ENCODE peak calls at places on chromosomes 3 and 15, in four cellular contexts. Y is CD4-positive, alpha-beta memory T cell; G is PC-3; V is thyroid gland. X is an unnamed sample.

GRCh38 chr3:155370764-155371503 is 77.5 kb upstream of the STRIT1 start:
- DNase-seq in Y (no peak), G (no peak), V (no peak), X (no peak)

GRCh38 chr3:158105710-158106438 is at the start of gene SHOX2:
- DNase-seq in Y (peak; percentile 34), G (no peak), V (no peak), X (peak; percentile 28)

GRCh38 chr3:29185706-29186105 is 95.2 kb upstream of the RBMS3 start:
- DNase-seq in Y (no peak), G (peak; percentile 33), V (no peak), X (no peak)

GRCh38 chr3:149085828-149086231 is 503 bp downstream of the HLTF start:
- DNase-seq in Y (no peak), G (peak; percentile 46), V (no peak), X (no peak)

GRCh38 chr3:53170325-53171108 is 9.5 kb downstream of the PRKCD start:
- DNase-seq in Y (no peak), G (no peak), V (no peak), X (no peak)

GRCh38 chr3:123818921-123819429 is 65.2 kb downstream of the MYLK start:
- DNase-seq in Y (no peak), G (peak; percentile 87), V (no peak), X (no peak)

GRCh38 chr3:18103591-18103990 is 321.5 kb downstream of the SATB1 start:
- DNase-seq in Y (no peak), G (no peak), V (no peak), X (no peak)

GRCh38 chr15:90915808-90916440 is 12.8 kb downstream of the MAN2A2 start:
- DNase-seq in Y (no peak), G (no peak), V (no peak), X (no peak)

GRCh38 chr15:68576253-68577236 is 2.2 kb upstream of the CORO2B start:
- DNase-seq in Y (no peak), G (no peak), V (no peak), X (no peak)

GRCh38 chr3:29775352-29775751 is 494.5 kb downstream of the RBMS3 start:
- DNase-seq in Y (no peak), G (no peak), V (no peak), X (no peak)

GRCh38 chr15:45138814-45139765 is 9.3 kb downstream of the DUOX1 start:
- DNase-seq in Y (no peak), G (no peak), V (no peak), X (no peak)

DNA sequence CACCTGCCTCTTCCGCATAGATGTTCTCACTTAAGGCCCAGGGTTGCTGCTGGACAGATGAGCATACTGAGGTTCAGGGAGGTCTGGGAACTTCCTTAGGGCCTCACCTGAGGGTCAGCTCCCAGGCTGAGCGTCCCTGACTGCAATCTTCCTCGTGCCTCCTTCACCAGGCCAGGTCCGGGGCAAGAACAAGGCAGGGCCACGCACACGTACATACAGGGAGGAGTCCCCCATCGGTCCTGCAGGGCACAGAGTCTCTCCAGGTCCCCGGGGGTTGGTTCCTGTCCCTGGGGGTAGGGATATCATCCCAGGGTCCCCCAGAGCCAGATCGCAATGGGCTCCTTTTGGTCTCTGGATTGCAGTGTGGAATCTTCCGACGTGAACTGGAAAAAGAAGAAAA is 130.1 kb downstream of the LRRK1 start:
- DNase-seq in Y (no peak), G (no peak), V (no peak), X (no peak)
- H3K9me3 ChIP-seq in Y (no peaks in the 10 kb centered on the region), G (no peaks in the 10 kb centered on the region), V (no peaks in the 10 kb centered on the region), X (no peaks in the 10 kb centered on the region)

GRCh38 chr3:181358060-181358459 is 353.7 kb upstream of the SOX2 start:
- DNase-seq in Y (no peak), G (no peak), V (no peak), X (no peak)

GRCh38 chr3:181363231-181363630 is 348.5 kb upstream of the SOX2 start:
- DNase-seq in Y (no peak), G (no peak), V (no peak), X (no peak)

GRCh38 chr3:181362378-181362777 is 349.3 kb upstream of the SOX2 start:
- DNase-seq in Y (no peak), G (peak; percentile 15), V (no peak), X (no peak)

GRCh38 chr3:181354140-181354539 is 357.6 kb upstream of the SOX2 start:
- DNase-seq in Y (no peak), G (no peak), V (no peak), X (no peak)

DNA sequence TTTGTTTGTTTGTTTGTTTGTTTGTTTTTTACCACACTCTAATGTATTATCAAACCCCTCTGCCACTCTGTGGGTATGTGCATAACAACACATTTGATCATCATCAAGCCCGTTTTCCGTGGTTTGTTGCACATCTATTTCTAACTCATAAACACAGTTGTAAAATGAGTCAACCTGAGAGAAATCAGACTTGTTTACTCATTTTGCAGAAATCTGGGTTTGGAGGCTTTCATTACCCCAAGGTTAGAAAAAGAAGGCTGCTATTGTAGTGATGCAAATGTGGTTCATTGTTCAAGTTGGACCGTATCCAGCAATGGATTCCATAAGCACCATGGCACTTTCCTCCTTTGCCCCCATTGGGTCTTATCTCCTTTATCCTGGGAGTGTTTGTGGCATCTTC is 353.2 kb upstream of the SOX2 start:
- DNase-seq in Y (no peak), G (no peak), V (no peak), X (no peak)
- H3K9me3 ChIP-seq in Y (no peaks in the 10 kb centered on the region), G (no peaks in the 10 kb centered on the region), V (no peaks in the 10 kb centered on the region), X (no peaks in the 10 kb centered on the region)

DNA sequence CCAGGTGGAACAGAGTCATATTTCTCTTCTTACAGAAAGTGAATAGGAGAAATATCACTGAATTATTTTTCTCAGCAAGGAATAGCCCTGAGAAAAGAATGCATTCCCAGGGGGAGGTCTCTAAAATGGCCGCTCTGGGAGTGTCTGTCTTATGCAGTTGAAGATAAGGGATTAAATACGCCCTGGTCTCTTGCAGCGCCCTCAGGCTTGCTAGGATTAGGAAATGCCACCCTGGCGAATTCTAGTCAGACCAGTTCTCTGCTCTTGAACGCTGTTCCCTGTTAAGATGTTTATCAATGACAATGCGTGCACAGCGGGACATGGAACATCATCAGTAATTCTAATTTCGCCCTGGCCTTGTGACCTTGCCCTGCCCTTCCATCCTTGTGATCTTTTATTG is 949.0 kb upstream of the SEMA6D start:
- DNase-seq in Y (no peak), G (no peak), V (no peak), X (no peak)
- H3K9me3 ChIP-seq in Y (no peaks in the 10 kb centered on the region), G (no peaks in the 10 kb centered on the region), V (no peaks in the 10 kb centered on the region), X (peaks cover 3% of the 10 kb centered on the region)

GRCh38 chr3:499362-499761 is 302.8 kb downstream of the CHL1 start:
- DNase-seq in Y (no peak), G (no peak), V (no peak), X (no peak)

DNA sequence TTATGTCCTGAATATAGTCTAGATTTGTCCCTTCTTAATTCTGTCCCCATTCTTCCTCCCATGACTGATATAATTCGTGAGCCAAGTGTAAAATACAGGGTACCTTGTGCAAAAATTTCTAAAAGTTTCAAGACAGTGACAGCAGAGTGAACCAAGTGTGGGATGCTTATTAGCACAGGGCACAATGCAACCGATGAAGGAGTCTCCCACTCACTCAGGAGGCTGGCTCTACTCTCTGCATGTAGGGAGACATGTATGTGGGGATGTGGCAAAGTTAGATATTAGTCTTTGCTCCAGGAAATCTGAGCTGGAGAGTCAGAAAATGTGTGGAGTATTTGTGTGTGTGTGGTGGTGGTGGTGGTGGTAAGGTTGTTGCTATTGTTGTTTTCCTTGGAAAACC is 305.9 kb downstream of the CHL1 start:
- DNase-seq in Y (no peak), G (no peak), V (no peak), X (no peak)
- H3K9me3 ChIP-seq in Y (no peaks in the 10 kb centered on the region), G (peaks cover 3% of the 10 kb centered on the region), V (no peaks in the 10 kb centered on the region), X (no peaks in the 10 kb centered on the region)

X was measured in T-helper 17 cell.